ENCODE peak calls at places on chromosome 3, in five cellular contexts. A is NAMALWA; L is activated T-cell treated with anti-CD3 and anti-CD28 coated beads, Interleukin-2, amount 50 U/mL, for 72 hours; P is adrenal gland; H is aorta. N is an unnamed sample.

GRCh38 chr3:50608278-50608677 is 3.3 kb downstream of the CISH start:
- DNase-seq in A (no peak), L (no peak), P (no peak), H (no peak), N (no peak)

GRCh38 chr3:124878561-124879394 is 8.4 kb downstream of the ITGB5 start:
- DNase-seq in A (no peak), L (peak; percentile 11), P (peak; percentile 51), H (peak; percentile 74), N (no peak)

GRCh38 chr3:153190923-153191322 is 28.9 kb downstream of the RAP2B start:
- DNase-seq in A (no peak), L (no peak), P (no peak), H (no peak), N (no peak)

GRCh38 chr3:42803800-42804112 is 534 bp downstream of the HIGD1A start:
- DNase-seq in A (peak; percentile 40), L (peak; percentile 51), P (peak; percentile 58), H (no peak), N (peak; percentile 60)

GRCh38 chr3:108673988-108674661 is 83.1 kb downstream of the RETNLB start:
- DNase-seq in A (no peak), L (no peak), P (no peak), H (no peak), N (no peak)

GRCh38 chr3:178712247-178712646 is 176.0 kb downstream of the KCNMB2 start:
- DNase-seq in A (no peak), L (no peak), P (no peak), H (no peak), N (no peak)

GRCh38 chr3:126456766-126457388 is 18.8 kb downstream of the ZXDC start:
- DNase-seq in A (no peak), L (no peak), P (no peak), H (no peak), N (peak; percentile 9)

GRCh38 chr3:24264748-24265158 is 229.9 kb downstream of the THRB start:
- DNase-seq in A (peak; percentile 74), L (no peak), P (no peak), H (no peak), N (no peak)

GRCh38 chr3:186549497-186549896 is 5.3 kb upstream of the CRYGS start:
- DNase-seq in A (no peak), L (no peak), P (no peak), H (no peak), N (no peak)

GRCh38 chr3:17639765-17640164 is 102.7 kb downstream of the TBC1D5 start:
- DNase-seq in A (no peak), L (no peak), P (no peak), H (no peak), N (no peak)

GRCh38 chr3:46017720-46018119 is 9.6 kb downstream of the XCR1 start:
- DNase-seq in A (no peak), L (peak; percentile 18), P (no peak), H (peak; percentile 61), N (no peak)

GRCh38 chr3:28053759-28054158 is 187.7 kb upstream of the CMC1 start:
- DNase-seq in A (no peak), L (peak; percentile 58), P (no peak), H (no peak), N (no peak)

GRCh38 chr3:123750209-123750608 is 133.9 kb downstream of the MYLK start:
- DNase-seq in A (no peak), L (no peak), P (no peak), H (no peak), N (no peak)

GRCh38 chr3:14788644-14789043 is 30.1 kb upstream of the FGD5 start:
- DNase-seq in A (peak; percentile 39), L (no peak), P (no peak), H (no peak), N (no peak)

GRCh38 chr3:160400048-160400630 is 689 bp downstream of the SMC4 start:
- DNase-seq in A (peak; percentile 56), L (peak; percentile 33), P (peak; percentile 58), H (peak; percentile 69), N (peak; percentile 49)

GRCh38 chr3:72445827-72446405 is 402.3 kb downstream of the SHQ1 start:
- DNase-seq in A (peak; percentile 12), L (no peak), P (no peak), H (no peak), N (no peak)

GRCh38 chr3:71180524-71180923 is 403.0 kb downstream of the FOXP1 start:
- DNase-seq in A (no peak), L (no peak), P (no peak), H (no peak), N (no peak)

GRCh38 chr3:174101244-174101643 is 703.7 kb downstream of the NLGN1 start:
- DNase-seq in A (no peak), L (no peak), P (no peak), H (no peak), N (no peak)

GRCh38 chr3:113151475-113152031 is 59.8 kb upstream of the BOC start:
- DNase-seq in A (no peak), L (no peak), P (no peak), H (peak; percentile 48), N (no peak)

GRCh38 chr3:4271834-4272233 is 31.3 kb upstream of the SETMAR start:
- DNase-seq in A (peak; percentile 40), L (no peak), P (no peak), H (no peak), N (no peak)

GRCh38 chr3:170420307-170420821 is 1.7 kb downstream of the CLDN11 start:
- DNase-seq in A (no peak), L (no peak), P (no peak), H (no peak), N (no peak)

GRCh38 chr3:113286524-113286923 is 75.2 kb downstream of the BOC start:
- DNase-seq in A (no peak), L (no peak), P (no peak), H (no peak), N (no peak)